ENCODE peak calls at places on chromosomes 11 and 22, in six cellular contexts. One of them, this sample, is unnamed.

GRCh38 chr22:45423524-45423923 is 10.0 kb downstream of the RIBC2 start:
- DNase-seq in skeletal muscle cell: no peak
- DNase-seq in stimulated activated CD8-positive, alpha-beta memory T cell treated with anti-CD3 and anti-CD28 coated beads, Interleukin-7, amount 100 ng/mL, for 24 hours: no peak
- DNase-seq in activated CD4-positive, alpha-beta T cell treated with anti-CD3 and anti-CD28 coated beads, Interleukin-2, amount 50 U/mL, for 1 hour: no peak
- DNase-seq in GM20000: no peak
- DNase-seq in progenitor cell of endocrine pancreas: no peak
- DNase-seq in this sample: no peak

GRCh38 chr11:111871693-111872161 is 346 bp upstream of the ALG9 start:
- DNase-seq in skeletal muscle cell: no peak
- DNase-seq in stimulated activated CD8-positive, alpha-beta memory T cell treated with anti-CD3 and anti-CD28 coated beads, Interleukin-7, amount 100 ng/mL, for 24 hours: no peak
- DNase-seq in activated CD4-positive, alpha-beta T cell treated with anti-CD3 and anti-CD28 coated beads, Interleukin-2, amount 50 U/mL, for 1 hour: no peak
- DNase-seq in GM20000: peak
- DNase-seq in progenitor cell of endocrine pancreas: no peak
- DNase-seq in this sample: no peak

GRCh38 chr11:9459573-9460321 is 1.1 kb upstream of the ZNF143 start:
- DNase-seq in skeletal muscle cell: no peak
- DNase-seq in stimulated activated CD8-positive, alpha-beta memory T cell treated with anti-CD3 and anti-CD28 coated beads, Interleukin-7, amount 100 ng/mL, for 24 hours: no peak
- DNase-seq in activated CD4-positive, alpha-beta T cell treated with anti-CD3 and anti-CD28 coated beads, Interleukin-2, amount 50 U/mL, for 1 hour: peak
- DNase-seq in GM20000: no peak
- DNase-seq in progenitor cell of endocrine pancreas: no peak
- DNase-seq in this sample: peak

GRCh38 chr11:11076276-11076675 is 218.4 kb upstream of the ZBED5 start:
- DNase-seq in skeletal muscle cell: no peak
- DNase-seq in stimulated activated CD8-positive, alpha-beta memory T cell treated with anti-CD3 and anti-CD28 coated beads, Interleukin-7, amount 100 ng/mL, for 24 hours: no peak
- DNase-seq in activated CD4-positive, alpha-beta T cell treated with anti-CD3 and anti-CD28 coated beads, Interleukin-2, amount 50 U/mL, for 1 hour: no peak
- DNase-seq in GM20000: no peak
- DNase-seq in progenitor cell of endocrine pancreas: no peak
- DNase-seq in this sample: no peak

GRCh38 chr11:108069947-108070346 is 51.4 kb upstream of the ACAT1 start:
- DNase-seq in skeletal muscle cell: peak
- DNase-seq in stimulated activated CD8-positive, alpha-beta memory T cell treated with anti-CD3 and anti-CD28 coated beads, Interleukin-7, amount 100 ng/mL, for 24 hours: no peak
- DNase-seq in activated CD4-positive, alpha-beta T cell treated with anti-CD3 and anti-CD28 coated beads, Interleukin-2, amount 50 U/mL, for 1 hour: no peak
- DNase-seq in GM20000: peak
- DNase-seq in progenitor cell of endocrine pancreas: no peak
- DNase-seq in this sample: peak

GRCh38 chr22:21791635-21792625 is 56.3 kb upstream of the YPEL1 start:
- DNase-seq in skeletal muscle cell: no peak
- DNase-seq in stimulated activated CD8-positive, alpha-beta memory T cell treated with anti-CD3 and anti-CD28 coated beads, Interleukin-7, amount 100 ng/mL, for 24 hours: peak
- DNase-seq in activated CD4-positive, alpha-beta T cell treated with anti-CD3 and anti-CD28 coated beads, Interleukin-2, amount 50 U/mL, for 1 hour: no peak
- DNase-seq in GM20000: peak
- DNase-seq in progenitor cell of endocrine pancreas: no peak
- DNase-seq in this sample: no peak

GRCh38 chr22:45263790-45264269 is 20.9 kb upstream of the UPK3A start:
- DNase-seq in skeletal muscle cell: peak
- DNase-seq in stimulated activated CD8-positive, alpha-beta memory T cell treated with anti-CD3 and anti-CD28 coated beads, Interleukin-7, amount 100 ng/mL, for 24 hours: no peak
- DNase-seq in activated CD4-positive, alpha-beta T cell treated with anti-CD3 and anti-CD28 coated beads, Interleukin-2, amount 50 U/mL, for 1 hour: no peak
- DNase-seq in GM20000: peak
- DNase-seq in progenitor cell of endocrine pancreas: peak
- DNase-seq in this sample: peak

GRCh38 chr11:134611537-134611936 is 199.5 kb upstream of the B3GAT1 start:
- DNase-seq in skeletal muscle cell: no peak
- DNase-seq in stimulated activated CD8-positive, alpha-beta memory T cell treated with anti-CD3 and anti-CD28 coated beads, Interleukin-7, amount 100 ng/mL, for 24 hours: no peak
- DNase-seq in activated CD4-positive, alpha-beta T cell treated with anti-CD3 and anti-CD28 coated beads, Interleukin-2, amount 50 U/mL, for 1 hour: no peak
- DNase-seq in GM20000: no peak
- DNase-seq in progenitor cell of endocrine pancreas: no peak
- DNase-seq in this sample: no peak

GRCh38 chr11:10758959-10759358 is 7.9 kb downstream of the CTR9 start:
- DNase-seq in skeletal muscle cell: no peak
- DNase-seq in stimulated activated CD8-positive, alpha-beta memory T cell treated with anti-CD3 and anti-CD28 coated beads, Interleukin-7, amount 100 ng/mL, for 24 hours: no peak
- DNase-seq in activated CD4-positive, alpha-beta T cell treated with anti-CD3 and anti-CD28 coated beads, Interleukin-2, amount 50 U/mL, for 1 hour: no peak
- DNase-seq in GM20000: no peak
- DNase-seq in progenitor cell of endocrine pancreas: no peak
- DNase-seq in this sample: no peak

GRCh38 chr22:36577019-36577418 is 48.1 kb upstream of the EIF3D start:
- DNase-seq in skeletal muscle cell: peak
- DNase-seq in stimulated activated CD8-positive, alpha-beta memory T cell treated with anti-CD3 and anti-CD28 coated beads, Interleukin-7, amount 100 ng/mL, for 24 hours: no peak
- DNase-seq in activated CD4-positive, alpha-beta T cell treated with anti-CD3 and anti-CD28 coated beads, Interleukin-2, amount 50 U/mL, for 1 hour: no peak
- DNase-seq in GM20000: no peak
- DNase-seq in progenitor cell of endocrine pancreas: no peak
- DNase-seq in this sample: peak

GRCh38 chr22:19086944-19087343 is 35.3 kb downstream of the DGCR2 start:
- DNase-seq in skeletal muscle cell: no peak
- DNase-seq in stimulated activated CD8-positive, alpha-beta memory T cell treated with anti-CD3 and anti-CD28 coated beads, Interleukin-7, amount 100 ng/mL, for 24 hours: no peak
- DNase-seq in activated CD4-positive, alpha-beta T cell treated with anti-CD3 and anti-CD28 coated beads, Interleukin-2, amount 50 U/mL, for 1 hour: no peak
- DNase-seq in GM20000: no peak
- DNase-seq in progenitor cell of endocrine pancreas: no peak
- DNase-seq in this sample: no peak

GRCh38 chr11:68377389-68377795 is 65.0 kb downstream of the LRP5 start:
- DNase-seq in skeletal muscle cell: no peak
- DNase-seq in stimulated activated CD8-positive, alpha-beta memory T cell treated with anti-CD3 and anti-CD28 coated beads, Interleukin-7, amount 100 ng/mL, for 24 hours: no peak
- DNase-seq in activated CD4-positive, alpha-beta T cell treated with anti-CD3 and anti-CD28 coated beads, Interleukin-2, amount 50 U/mL, for 1 hour: no peak
- DNase-seq in GM20000: no peak
- DNase-seq in progenitor cell of endocrine pancreas: no peak
- DNase-seq in this sample: no peak

GRCh38 chr11:122069946-122070345 is 46.1 kb downstream of the BLID start:
- DNase-seq in skeletal muscle cell: peak
- DNase-seq in stimulated activated CD8-positive, alpha-beta memory T cell treated with anti-CD3 and anti-CD28 coated beads, Interleukin-7, amount 100 ng/mL, for 24 hours: no peak
- DNase-seq in activated CD4-positive, alpha-beta T cell treated with anti-CD3 and anti-CD28 coated beads, Interleukin-2, amount 50 U/mL, for 1 hour: no peak
- DNase-seq in GM20000: peak
- DNase-seq in progenitor cell of endocrine pancreas: peak
- DNase-seq in this sample: peak

GRCh38 chr11:131253142-131253884 is 117.1 kb upstream of the NTM start:
- DNase-seq in skeletal muscle cell: no peak
- DNase-seq in stimulated activated CD8-positive, alpha-beta memory T cell treated with anti-CD3 and anti-CD28 coated beads, Interleukin-7, amount 100 ng/mL, for 24 hours: no peak
- DNase-seq in activated CD4-positive, alpha-beta T cell treated with anti-CD3 and anti-CD28 coated beads, Interleukin-2, amount 50 U/mL, for 1 hour: no peak
- DNase-seq in GM20000: no peak
- DNase-seq in progenitor cell of endocrine pancreas: no peak
- DNase-seq in this sample: no peak

GRCh38 chr22:22818861-22819855 is 68.5 kb upstream of the IGLL5 start:
- DNase-seq in skeletal muscle cell: no peak
- DNase-seq in stimulated activated CD8-positive, alpha-beta memory T cell treated with anti-CD3 and anti-CD28 coated beads, Interleukin-7, amount 100 ng/mL, for 24 hours: no peak
- DNase-seq in activated CD4-positive, alpha-beta T cell treated with anti-CD3 and anti-CD28 coated beads, Interleukin-2, amount 50 U/mL, for 1 hour: peak
- DNase-seq in GM20000: peak
- DNase-seq in progenitor cell of endocrine pancreas: no peak
- DNase-seq in this sample: no peak

GRCh38 chr22:22450343-22450839 is 58.2 kb downstream of the ZNF280B start:
- DNase-seq in skeletal muscle cell: no peak
- DNase-seq in stimulated activated CD8-positive, alpha-beta memory T cell treated with anti-CD3 and anti-CD28 coated beads, Interleukin-7, amount 100 ng/mL, for 24 hours: no peak
- DNase-seq in activated CD4-positive, alpha-beta T cell treated with anti-CD3 and anti-CD28 coated beads, Interleukin-2, amount 50 U/mL, for 1 hour: no peak
- DNase-seq in GM20000: peak
- DNase-seq in progenitor cell of endocrine pancreas: no peak
- DNase-seq in this sample: no peak

GRCh38 chr11:17898071-17898470 is 114.8 kb downstream of the SERGEF start:
- DNase-seq in skeletal muscle cell: no peak
- DNase-seq in stimulated activated CD8-positive, alpha-beta memory T cell treated with anti-CD3 and anti-CD28 coated beads, Interleukin-7, amount 100 ng/mL, for 24 hours: no peak
- DNase-seq in activated CD4-positive, alpha-beta T cell treated with anti-CD3 and anti-CD28 coated beads, Interleukin-2, amount 50 U/mL, for 1 hour: no peak
- DNase-seq in GM20000: no peak
- DNase-seq in progenitor cell of endocrine pancreas: no peak
- DNase-seq in this sample: no peak

GRCh38 chr11:128244896-128245295 is 342.5 kb downstream of the ETS1 start:
- DNase-seq in skeletal muscle cell: no peak
- DNase-seq in stimulated activated CD8-positive, alpha-beta memory T cell treated with anti-CD3 and anti-CD28 coated beads, Interleukin-7, amount 100 ng/mL, for 24 hours: no peak
- DNase-seq in activated CD4-positive, alpha-beta T cell treated with anti-CD3 and anti-CD28 coated beads, Interleukin-2, amount 50 U/mL, for 1 hour: no peak
- DNase-seq in GM20000: no peak
- DNase-seq in progenitor cell of endocrine pancreas: no peak
- DNase-seq in this sample: no peak

GRCh38 chr22:19051381-19051780 is 70.8 kb downstream of the DGCR2 start:
- DNase-seq in skeletal muscle cell: no peak
- DNase-seq in stimulated activated CD8-positive, alpha-beta memory T cell treated with anti-CD3 and anti-CD28 coated beads, Interleukin-7, amount 100 ng/mL, for 24 hours: no peak
- DNase-seq in activated CD4-positive, alpha-beta T cell treated with anti-CD3 and anti-CD28 coated beads, Interleukin-2, amount 50 U/mL, for 1 hour: no peak
- DNase-seq in GM20000: no peak
- DNase-seq in progenitor cell of endocrine pancreas: no peak
- DNase-seq in this sample: no peak

GRCh38 chr11:102608699-102609098 is 16.4 kb downstream of the MMP20 start:
- DNase-seq in skeletal muscle cell: no peak
- DNase-seq in stimulated activated CD8-positive, alpha-beta memory T cell treated with anti-CD3 and anti-CD28 coated beads, Interleukin-7, amount 100 ng/mL, for 24 hours: no peak
- DNase-seq in activated CD4-positive, alpha-beta T cell treated with anti-CD3 and anti-CD28 coated beads, Interleukin-2, amount 50 U/mL, for 1 hour: no peak
- DNase-seq in GM20000: no peak
- DNase-seq in progenitor cell of endocrine pancreas: no peak
- DNase-seq in this sample: no peak

GRCh38 chr11:125476721-125477120 is 19.3 kb downstream of the FEZ1 start:
- DNase-seq in skeletal muscle cell: no peak
- DNase-seq in stimulated activated CD8-positive, alpha-beta memory T cell treated with anti-CD3 and anti-CD28 coated beads, Interleukin-7, amount 100 ng/mL, for 24 hours: no peak
- DNase-seq in activated CD4-positive, alpha-beta T cell treated with anti-CD3 and anti-CD28 coated beads, Interleukin-2, amount 50 U/mL, for 1 hour: no peak
- DNase-seq in GM20000: no peak
- DNase-seq in progenitor cell of endocrine pancreas: no peak
- DNase-seq in this sample: no peak

GRCh38 chr22:42743501-42743991 is 22.9 kb upstream of the A4GALT start:
- DNase-seq in skeletal muscle cell: peak
- DNase-seq in stimulated activated CD8-positive, alpha-beta memory T cell treated with anti-CD3 and anti-CD28 coated beads, Interleukin-7, amount 100 ng/mL, for 24 hours: no peak
- DNase-seq in activated CD4-positive, alpha-beta T cell treated with anti-CD3 and anti-CD28 coated beads, Interleukin-2, amount 50 U/mL, for 1 hour: no peak
- DNase-seq in GM20000: no peak
- DNase-seq in progenitor cell of endocrine pancreas: no peak
- DNase-seq in this sample: peak

GRCh38 chr22:43267332-43267731 is 75.8 kb downstream of the SCUBE1 start:
- DNase-seq in skeletal muscle cell: no peak
- DNase-seq in stimulated activated CD8-positive, alpha-beta memory T cell treated with anti-CD3 and anti-CD28 coated beads, Interleukin-7, amount 100 ng/mL, for 24 hours: no peak
- DNase-seq in activated CD4-positive, alpha-beta T cell treated with anti-CD3 and anti-CD28 coated beads, Interleukin-2, amount 50 U/mL, for 1 hour: no peak
- DNase-seq in GM20000: no peak
- DNase-seq in progenitor cell of endocrine pancreas: no peak
- DNase-seq in this sample: no peak

GRCh38 chr11:118596226-118596625 is 11.2 kb upstream of the PHLDB1 start:
- DNase-seq in skeletal muscle cell: no peak
- DNase-seq in stimulated activated CD8-positive, alpha-beta memory T cell treated with anti-CD3 and anti-CD28 coated beads, Interleukin-7, amount 100 ng/mL, for 24 hours: no peak
- DNase-seq in activated CD4-positive, alpha-beta T cell treated with anti-CD3 and anti-CD28 coated beads, Interleukin-2, amount 50 U/mL, for 1 hour: no peak
- DNase-seq in GM20000: no peak
- DNase-seq in progenitor cell of endocrine pancreas: no peak
- DNase-seq in this sample: no peak

GRCh38 chr11:69468911-69469885 is 12.3 kb upstream of the LINC01488 start:
- DNase-seq in skeletal muscle cell: no peak
- DNase-seq in stimulated activated CD8-positive, alpha-beta memory T cell treated with anti-CD3 and anti-CD28 coated beads, Interleukin-7, amount 100 ng/mL, for 24 hours: no peak
- DNase-seq in activated CD4-positive, alpha-beta T cell treated with anti-CD3 and anti-CD28 coated beads, Interleukin-2, amount 50 U/mL, for 1 hour: no peak
- DNase-seq in GM20000: no peak
- DNase-seq in progenitor cell of endocrine pancreas: no peak
- DNase-seq in this sample: no peak

This sample was measured in AG09309.